ENCODE peak calls at places on chromosomes 1 and 21, in eight cellular contexts. T, D, N, C, R, M, B and X are unnamed samples.

GRCh38 chr21:35933466-35933865 is 126.9 kb downstream of the SETD4 start:
- DNase-seq in T (no peak), N (no peak), M (no peak), D (peak), C (no peak), B (no peak), R (no peak), X (peak)

GRCh38 chr1:217281332-217281731 is 349.6 kb downstream of the GPATCH2 start:
- DNase-seq in T (no peak), R (no peak), D (no peak), N (no peak), B (no peak), M (no peak), C (no peak), X (no peak)

GRCh38 chr1:156154317-156154749 is 948 bp downstream of the SEMA4A start:
- DNase-seq in D (no peak), T (no peak), R (no peak), C (no peak), M (no peak), B (no peak), N (peak), X (no peak)

GRCh38 chr1:225519166-225519863 is 91.5 kb upstream of the LBR start:
- DNase-seq in N (no peak), M (no peak), D (no peak), T (no peak), R (peak), B (no peak), C (no peak), X (no peak)

GRCh38 chr1:23590058-23590783 is 30.9 kb upstream of the ID3 start:
- DNase-seq in B (no peak), D (no peak), M (no peak), C (no peak), R (no peak), N (no peak), T (no peak), X (peak)

GRCh38 chr1:99503276-99503747 is 142.6 kb upstream of the PALMD start:
- DNase-seq in R (no peak), D (no peak), B (no peak), C (no peak), N (no peak), T (no peak), M (no peak), X (no peak)

GRCh38 chr1:147246910-147247655 is 4.6 kb downstream of the CHD1L start:
- DNase-seq in B (no peak), D (no peak), N (peak), M (no peak), C (no peak), R (no peak), T (no peak), X (no peak)

GRCh38 chr1:62175568-62176179 is 19.0 kb upstream of the L1TD1 start:
- DNase-seq in D (no peak), R (peak), M (peak), N (peak), B (no peak), C (no peak), T (no peak), X (peak)

GRCh38 chr1:78619803-78620579 is at the start of gene IFI44L:
- DNase-seq in M (no peak), R (no peak), B (peak), T (no peak), N (peak), C (peak), D (no peak), X (peak)

GRCh38 chr1:54768093-54768492 is 3.8 kb upstream of the PARS2 start:
- DNase-seq in T (no peak), D (no peak), C (no peak), R (peak), N (no peak), M (peak), B (no peak), X (no peak)

GRCh38 chr1:7513081-7513480 is 258.0 kb upstream of the VAMP3 start:
- DNase-seq in B (no peak), T (no peak), D (no peak), C (no peak), N (no peak), M (no peak), R (no peak), X (no peak)

GRCh38 chr1:230753191-230753585 is 6.0 kb downstream of the CAPN9 start:
- DNase-seq in N (no peak), M (no peak), R (no peak), C (no peak), D (no peak), B (no peak), T (no peak), X (no peak)

GRCh38 chr1:222582099-222582774 is 7.5 kb downstream of the TAF1A start:
- DNase-seq in R (no peak), T (no peak), D (no peak), B (no peak), M (no peak), N (no peak), C (no peak), X (peak)

GRCh38 chr1:162916407-162916806 is 55.4 kb upstream of the CCDC190 start:
- DNase-seq in B (no peak), M (no peak), N (no peak), C (no peak), D (no peak), T (no peak), R (no peak), X (no peak)

GRCh38 chr21:19458295-19458694 is 1054.7 kb upstream of the TMPRSS15 start:
- DNase-seq in M (no peak), N (no peak), T (no peak), C (no peak), R (no peak), B (no peak), D (no peak), X (peak)

GRCh38 chr1:9317072-9317471 is 24.4 kb downstream of the SPSB1 start:
- DNase-seq in R (no peak), C (no peak), M (no peak), B (no peak), N (no peak), T (no peak), D (no peak), X (no peak)

GRCh38 chr1:178916448-178917174 is 45.7 kb upstream of the ANGPTL1 start:
- DNase-seq in D (no peak), R (no peak), N (no peak), M (no peak), T (no peak), B (no peak), C (no peak), X (no peak)

GRCh38 chr1:28578696-28579218 is 13.3 kb upstream of the RAB42 start:
- DNase-seq in D (no peak), C (no peak), M (no peak), N (no peak), R (no peak), T (no peak), B (no peak), X (no peak)

GRCh38 chr1:178529364-178530036 is 16.6 kb downstream of the TEX35 start:
- DNase-seq in D (no peak), T (peak), C (no peak), M (no peak), B (no peak), N (no peak), R (no peak), X (no peak)

GRCh38 chr1:180157576-180158057 is 2.9 kb downstream of the QSOX1 start:
- DNase-seq in M (no peak), N (no peak), T (peak), C (no peak), B (no peak), D (no peak), R (no peak), X (no peak)

GRCh38 chr1:165284471-165284870 is 72.0 kb downstream of the LMX1A start:
- DNase-seq in C (no peak), N (no peak), R (no peak), T (no peak), B (no peak), D (no peak), M (peak), X (no peak)

GRCh38 chr1:219665089-219665488 is 52.2 kb upstream of the ZC3H11B start:
- DNase-seq in M (no peak), N (no peak), R (no peak), D (no peak), C (no peak), B (no peak), T (no peak), X (no peak)